ENCODE peak calls at places on chromosomes 11 and 22, in five cellular contexts. I is naive thymus-derived CD8-positive, alpha-beta T cell; A is endothelial cell of umbilical vein; V is aorta; E is H4. J is an unnamed sample.

GRCh38 chr11:56642339-56642738 is at the start of gene OR5AP2:
- DNase-seq in V (no peak), A (no peak), E (no peak), I (no peak), J (no peak)

GRCh38 chr11:10604340-10604748 is 35.9 kb upstream of the LYVE1 start:
- DNase-seq in A (peak), V (no peak), E (no peak), I (no peak), J (no peak)

GRCh38 chr11:104893876-104894275 is 4.4 kb downstream of the CASP12 start:
- DNase-seq in I (no peak), E (no peak), V (no peak), A (peak), J (no peak)

GRCh38 chr22:35580351-35581022 is 36.6 kb downstream of the MB start:
- DNase-seq in I (no peak), A (no peak), V (no peak), E (no peak), J (no peak)

GRCh38 chr22:17410576-17410975 is 41.3 kb downstream of the CECR2 start:
- DNase-seq in V (no peak), I (no peak), A (no peak), E (no peak), J (no peak)

GRCh38 chr11:45021692-45022130 is 71.0 kb upstream of the TP53I11 start:
- DNase-seq in I (no peak), V (peak), A (peak), E (peak), J (no peak)

GRCh38 chr11:47572715-47573255 is 6.0 kb downstream of the KBTBD4 start:
- DNase-seq in E (no peak), A (no peak), V (peak), I (no peak), J (no peak)

GRCh38 chr11:113781682-113782081 is 2.1 kb downstream of the CLDN25 start:
- DNase-seq in V (no peak), I (no peak), E (no peak), A (no peak), J (no peak)

GRCh38 chr22:37321288-37321687 is 39.0 kb downstream of the CYTH4 start:
- DNase-seq in E (no peak), I (no peak), V (no peak), A (no peak), J (no peak)